ENCODE peak calls at places on chromosome 13, in six cellular contexts. E is activated T-cell treated with anti-CD3 and anti-CD28 coated beads for 1 hour; G is stimulated activated CD4-positive, alpha-beta T cell treated with anti-CD3 and anti-CD28 coated beads, Interleukin-15, amount 100 ng/mL, for 1 hour; I is M059J; M is activated CD4-positive, alpha-beta T cell treated with anti-CD3 and anti-CD28 coated beads, Interleukin-2, amount 50 U/mL, for 4 hours; X is EH. A is an unnamed sample.

GRCh38 chr13:99905224-99905623 is 66.3 kb downstream of the ZIC5 start:
- DNase-seq in E (no peak), G (no peak), I (peak; percentile 36), M (no peak), X (no peak), A (no peak)

GRCh38 chr13:87444135-87444534 is 227.0 kb upstream of the SLITRK5 start:
- DNase-seq in E (no peak), G (no peak), I (no peak), M (no peak), X (no peak), A (no peak)

GRCh38 chr13:43492745-43493144 is 294.0 kb downstream of the ENOX1 start:
- DNase-seq in E (no peak), G (no peak), I (no peak), M (no peak), X (no peak), A (no peak)

GRCh38 chr13:80604094-80604493 is 263.2 kb upstream of the SPRY2 start:
- DNase-seq in E (no peak), G (no peak), I (no peak), M (no peak), X (no peak), A (peak; percentile 17)

GRCh38 chr13:74449811-74450524 is 315.8 kb upstream of the KLF12 start:
- DNase-seq in E (no peak), G (no peak), I (no peak), M (no peak), X (no peak), A (no peak)

GRCh38 chr13:30832845-30833332 is 73.2 kb upstream of the MEDAG start:
- DNase-seq in E (peak; percentile 7), G (no peak), I (peak; percentile 90), M (peak; percentile 16), X (peak; percentile 52), A (peak; percentile 71)

GRCh38 chr13:37225414-37226047 is 120.1 kb upstream of the CSNK1A1L start:
- DNase-seq in E (no peak), G (no peak), I (peak; percentile 42), M (no peak), X (peak; percentile 88), A (peak; percentile 54)

GRCh38 chr13:34076943-34077703 is 259.2 kb downstream of the RFC3 start:
- DNase-seq in E (no peak), G (no peak), I (peak; percentile 86), M (no peak), X (peak; percentile 89), A (peak; percentile 53)

GRCh38 chr13:30002577-30002976 is 152.2 kb upstream of the UBL3 start:
- DNase-seq in E (no peak), G (no peak), I (peak; percentile 90), M (no peak), X (peak; percentile 91), A (peak; percentile 56)

GRCh38 chr13:68636784-68637183 is 1406.6 kb upstream of the PCDH9 start:
- DNase-seq in E (no peak), G (no peak), I (no peak), M (no peak), X (no peak), A (no peak)